ENCODE peak calls at places on chromosome 1, in eight cellular contexts. One of them, this sample, is unnamed.

GRCh38 chr1:233421293-233421692 is 93.8 kb downstream of the MAP3K21 start:
- DNase-seq in caudate nucleus: no peak
- DNase-seq in OCI-LY7: no peak
- DNase-seq in lower lobe of right lung: no peak
- DNase-seq in thyroid gland: no peak
- DNase-seq in cardiac muscle cell: no peak
- DNase-seq in neuronal stem cell: no peak
- DNase-seq in HepG2: no peak
- DNase-seq in this sample: no peak

GRCh38 chr1:159561513-159561912 is 25.7 kb upstream of the OR10J5 start:
- DNase-seq in HepG2: no peak
- DNase-seq in cardiac muscle cell: no peak
- DNase-seq in caudate nucleus: no peak
- DNase-seq in OCI-LY7: no peak
- DNase-seq in thyroid gland: no peak
- DNase-seq in neuronal stem cell: no peak
- DNase-seq in lower lobe of right lung: no peak
- DNase-seq in this sample: no peak

GRCh38 chr1:211610779-211611556 is 32.0 kb upstream of the SLC30A1 start:
- DNase-seq in thyroid gland: peak; percentile 51
- DNase-seq in lower lobe of right lung: no peak
- DNase-seq in caudate nucleus: no peak
- DNase-seq in cardiac muscle cell: peak; percentile 74
- DNase-seq in neuronal stem cell: no peak
- DNase-seq in OCI-LY7: no peak
- DNase-seq in HepG2: peak; percentile 69
- DNase-seq in this sample: no peak

GRCh38 chr1:221865808-221866207 is 123.9 kb upstream of the DUSP10 start:
- DNase-seq in OCI-LY7: no peak
- DNase-seq in thyroid gland: no peak
- DNase-seq in lower lobe of right lung: no peak
- DNase-seq in HepG2: no peak
- DNase-seq in caudate nucleus: no peak
- DNase-seq in neuronal stem cell: no peak
- DNase-seq in cardiac muscle cell: no peak
- DNase-seq in this sample: peak; percentile 29

GRCh38 chr1:231828182-231828920 is 201.8 kb downstream of the DISC1 start:
- DNase-seq in thyroid gland: peak; percentile 12
- DNase-seq in lower lobe of right lung: no peak
- DNase-seq in OCI-LY7: no peak
- DNase-seq in cardiac muscle cell: peak; percentile 98
- DNase-seq in HepG2: peak; percentile 95
- DNase-seq in caudate nucleus: no peak
- DNase-seq in neuronal stem cell: no peak
- DNase-seq in this sample: peak; percentile 70

GRCh38 chr1:62810420-62811274 is 26.7 kb downstream of the ATG4C start:
- DNase-seq in caudate nucleus: no peak
- DNase-seq in neuronal stem cell: no peak
- DNase-seq in thyroid gland: no peak
- DNase-seq in OCI-LY7: peak; percentile 55
- DNase-seq in HepG2: no peak
- DNase-seq in cardiac muscle cell: no peak
- DNase-seq in lower lobe of right lung: no peak
- DNase-seq in this sample: no peak

GRCh38 chr1:205450448-205450847 is 5.4 kb downstream of the BLACAT1 start:
- DNase-seq in caudate nucleus: no peak
- DNase-seq in thyroid gland: peak; percentile 36
- DNase-seq in lower lobe of right lung: no peak
- DNase-seq in neuronal stem cell: no peak
- DNase-seq in OCI-LY7: no peak
- DNase-seq in cardiac muscle cell: no peak
- DNase-seq in HepG2: peak; percentile 68
- DNase-seq in this sample: no peak

GRCh38 chr1:117708323-117709288 is 102.8 kb downstream of the TENT5C start:
- DNase-seq in thyroid gland: no peak
- DNase-seq in cardiac muscle cell: no peak
- DNase-seq in lower lobe of right lung: no peak
- DNase-seq in neuronal stem cell: no peak
- DNase-seq in HepG2: no peak
- DNase-seq in OCI-LY7: no peak
- DNase-seq in caudate nucleus: no peak
- DNase-seq in this sample: no peak

GRCh38 chr1:94672934-94673333 is 131.4 kb upstream of the F3 start:
- DNase-seq in lower lobe of right lung: no peak
- DNase-seq in cardiac muscle cell: no peak
- DNase-seq in OCI-LY7: no peak
- DNase-seq in thyroid gland: no peak
- DNase-seq in neuronal stem cell: no peak
- DNase-seq in HepG2: no peak
- DNase-seq in caudate nucleus: no peak
- DNase-seq in this sample: no peak

GRCh38 chr1:236685205-236685916 is 938 bp upstream of the ACTN2 start:
- DNase-seq in thyroid gland: no peak
- DNase-seq in OCI-LY7: no peak
- DNase-seq in lower lobe of right lung: no peak
- DNase-seq in caudate nucleus: no peak
- DNase-seq in cardiac muscle cell: no peak
- DNase-seq in neuronal stem cell: no peak
- DNase-seq in HepG2: no peak
- DNase-seq in this sample: no peak

GRCh38 chr1:181604482-181604881 is 121.2 kb downstream of the CACNA1E start:
- DNase-seq in caudate nucleus: peak; percentile 35
- DNase-seq in cardiac muscle cell: no peak
- DNase-seq in OCI-LY7: no peak
- DNase-seq in HepG2: no peak
- DNase-seq in lower lobe of right lung: no peak
- DNase-seq in thyroid gland: peak; percentile 46
- DNase-seq in neuronal stem cell: no peak
- DNase-seq in this sample: no peak

GRCh38 chr1:91278754-91279153 is 125.9 kb downstream of the HFM1 start:
- DNase-seq in neuronal stem cell: peak; percentile 15
- DNase-seq in lower lobe of right lung: no peak
- DNase-seq in cardiac muscle cell: peak; percentile 50
- DNase-seq in caudate nucleus: no peak
- DNase-seq in HepG2: peak; percentile 3
- DNase-seq in OCI-LY7: peak; percentile 4
- DNase-seq in thyroid gland: no peak
- DNase-seq in this sample: no peak

GRCh38 chr1:231188072-231188471 is 26.2 kb downstream of the TRIM67 start:
- DNase-seq in HepG2: no peak
- DNase-seq in lower lobe of right lung: no peak
- DNase-seq in caudate nucleus: peak; percentile 38
- DNase-seq in neuronal stem cell: no peak
- DNase-seq in thyroid gland: no peak
- DNase-seq in OCI-LY7: no peak
- DNase-seq in cardiac muscle cell: no peak
- DNase-seq in this sample: no peak

GRCh38 chr1:165683848-165684485 is 14.4 kb downstream of the ALDH9A1 start:
- DNase-seq in lower lobe of right lung: no peak
- DNase-seq in neuronal stem cell: no peak
- DNase-seq in HepG2: no peak
- DNase-seq in cardiac muscle cell: no peak
- DNase-seq in caudate nucleus: no peak
- DNase-seq in thyroid gland: no peak
- DNase-seq in OCI-LY7: no peak
- DNase-seq in this sample: no peak

GRCh38 chr1:29346573-29346972 is 110.3 kb downstream of the PTPRU start:
- DNase-seq in caudate nucleus: no peak
- DNase-seq in HepG2: no peak
- DNase-seq in neuronal stem cell: no peak
- DNase-seq in thyroid gland: no peak
- DNase-seq in lower lobe of right lung: no peak
- DNase-seq in cardiac muscle cell: no peak
- DNase-seq in OCI-LY7: no peak
- DNase-seq in this sample: no peak

GRCh38 chr1:51289676-51290488 is 40.5 kb downstream of the TTC39A start:
- DNase-seq in thyroid gland: no peak
- DNase-seq in HepG2: no peak
- DNase-seq in neuronal stem cell: no peak
- DNase-seq in lower lobe of right lung: no peak
- DNase-seq in caudate nucleus: no peak
- DNase-seq in cardiac muscle cell: no peak
- DNase-seq in OCI-LY7: no peak
- DNase-seq in this sample: no peak

GRCh38 chr1:64000021-64000420 is 203.4 kb upstream of the UBE2U start:
- DNase-seq in cardiac muscle cell: no peak
- DNase-seq in HepG2: no peak
- DNase-seq in caudate nucleus: no peak
- DNase-seq in OCI-LY7: no peak
- DNase-seq in neuronal stem cell: no peak
- DNase-seq in thyroid gland: no peak
- DNase-seq in lower lobe of right lung: no peak
- DNase-seq in this sample: no peak

GRCh38 chr1:7562729-7563605 is 208.1 kb upstream of the VAMP3 start:
- DNase-seq in neuronal stem cell: no peak
- DNase-seq in HepG2: no peak
- DNase-seq in lower lobe of right lung: no peak
- DNase-seq in OCI-LY7: no peak
- DNase-seq in thyroid gland: no peak
- DNase-seq in cardiac muscle cell: no peak
- DNase-seq in caudate nucleus: no peak
- DNase-seq in this sample: no peak

GRCh38 chr1:226708967-226709396 is 30.1 kb downstream of the ITPKB start:
- DNase-seq in cardiac muscle cell: no peak
- DNase-seq in OCI-LY7: no peak
- DNase-seq in thyroid gland: no peak
- DNase-seq in lower lobe of right lung: no peak
- DNase-seq in HepG2: no peak
- DNase-seq in neuronal stem cell: no peak
- DNase-seq in caudate nucleus: no peak
- DNase-seq in this sample: no peak

GRCh38 chr1:31361607-31362006 is 11.3 kb downstream of the FABP3 start:
- DNase-seq in caudate nucleus: no peak
- DNase-seq in cardiac muscle cell: no peak
- DNase-seq in HepG2: no peak
- DNase-seq in OCI-LY7: no peak
- DNase-seq in thyroid gland: no peak
- DNase-seq in lower lobe of right lung: no peak
- DNase-seq in neuronal stem cell: no peak
- DNase-seq in this sample: no peak

GRCh38 chr1:178124115-178124514 is 30.2 kb downstream of the RASAL2 start:
- DNase-seq in lower lobe of right lung: no peak
- DNase-seq in caudate nucleus: no peak
- DNase-seq in cardiac muscle cell: no peak
- DNase-seq in OCI-LY7: no peak
- DNase-seq in thyroid gland: no peak
- DNase-seq in neuronal stem cell: no peak
- DNase-seq in HepG2: no peak
- DNase-seq in this sample: no peak

GRCh38 chr1:20325407-20325737 is 34.7 kb downstream of the VWA5B1 start:
- DNase-seq in caudate nucleus: no peak
- DNase-seq in OCI-LY7: no peak
- DNase-seq in cardiac muscle cell: no peak
- DNase-seq in HepG2: no peak
- DNase-seq in neuronal stem cell: no peak
- DNase-seq in lower lobe of right lung: no peak
- DNase-seq in thyroid gland: no peak
- DNase-seq in this sample: no peak
- H3K27ac ChIP-seq in caudate nucleus: no peak overlapping the region
- H3K27ac ChIP-seq in OCI-LY7: no peak overlapping the region
- H3K27ac ChIP-seq in cardiac muscle cell: no peak overlapping the region
- H3K27ac ChIP-seq in HepG2: no peak overlapping the region
- H3K27ac ChIP-seq in neuronal stem cell: no peak overlapping the region
- H3K27ac ChIP-seq in lower lobe of right lung: peak overlapping the region; percentile 42
- H3K27ac ChIP-seq in thyroid gland: no peak overlapping the region
- H3K27ac ChIP-seq in this sample: no peak overlapping the region

DNA sequence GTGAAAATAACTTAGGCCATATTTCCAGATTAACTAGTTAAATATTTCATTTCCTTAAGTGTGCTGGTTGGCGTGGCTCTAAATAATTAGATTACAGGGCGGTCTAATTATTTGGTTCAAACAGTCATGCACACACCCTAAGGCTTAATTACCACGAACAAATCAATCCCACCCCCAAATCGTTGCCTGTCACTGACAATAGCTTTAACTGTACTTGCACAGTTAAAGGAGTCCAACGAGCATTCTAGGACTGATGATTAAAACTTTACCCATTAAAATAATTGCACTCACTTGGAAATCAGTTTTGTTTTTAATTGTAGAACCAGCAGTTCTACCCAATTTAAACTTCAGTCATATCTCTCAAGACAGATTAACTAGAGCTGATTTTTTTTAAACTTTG is 1.5 kb upstream of the POU2F1 start:
- DNase-seq in caudate nucleus: no peak
- DNase-seq in OCI-LY7: no peak
- DNase-seq in thyroid gland: no peak
- DNase-seq in neuronal stem cell: no peak
- DNase-seq in lower lobe of right lung: no peak
- DNase-seq in cardiac muscle cell: no peak
- DNase-seq in HepG2: no peak
- DNase-seq in this sample: no peak
- H3K27ac ChIP-seq in caudate nucleus: no peak overlapping the region
- H3K27ac ChIP-seq in OCI-LY7: peak overlapping the region; percentile 94
- H3K27ac ChIP-seq in thyroid gland: no peak overlapping the region
- H3K27ac ChIP-seq in neuronal stem cell: no peak overlapping the region
- H3K27ac ChIP-seq in lower lobe of right lung: peak overlapping the region; percentile 86
- H3K27ac ChIP-seq in cardiac muscle cell: peak overlapping the region; percentile 88
- H3K27ac ChIP-seq in HepG2: no peak overlapping the region
- H3K27ac ChIP-seq in this sample: peak overlapping the region; percentile 92

GRCh38 chr1:77614037-77614436 is 68.4 kb downstream of the ZZZ3 start:
- DNase-seq in cardiac muscle cell: no peak
- DNase-seq in thyroid gland: no peak
- DNase-seq in caudate nucleus: no peak
- DNase-seq in neuronal stem cell: no peak
- DNase-seq in lower lobe of right lung: no peak
- DNase-seq in OCI-LY7: no peak
- DNase-seq in HepG2: no peak
- DNase-seq in this sample: no peak
- H3K27ac ChIP-seq in cardiac muscle cell: no peak overlapping the region
- H3K27ac ChIP-seq in thyroid gland: no peak overlapping the region
- H3K27ac ChIP-seq in caudate nucleus: no peak overlapping the region
- H3K27ac ChIP-seq in neuronal stem cell: no peak overlapping the region
- H3K27ac ChIP-seq in lower lobe of right lung: no peak overlapping the region
- H3K27ac ChIP-seq in OCI-LY7: no peak overlapping the region
- H3K27ac ChIP-seq in HepG2: no peak overlapping the region
- H3K27ac ChIP-seq in this sample: no peak overlapping the region

DNA sequence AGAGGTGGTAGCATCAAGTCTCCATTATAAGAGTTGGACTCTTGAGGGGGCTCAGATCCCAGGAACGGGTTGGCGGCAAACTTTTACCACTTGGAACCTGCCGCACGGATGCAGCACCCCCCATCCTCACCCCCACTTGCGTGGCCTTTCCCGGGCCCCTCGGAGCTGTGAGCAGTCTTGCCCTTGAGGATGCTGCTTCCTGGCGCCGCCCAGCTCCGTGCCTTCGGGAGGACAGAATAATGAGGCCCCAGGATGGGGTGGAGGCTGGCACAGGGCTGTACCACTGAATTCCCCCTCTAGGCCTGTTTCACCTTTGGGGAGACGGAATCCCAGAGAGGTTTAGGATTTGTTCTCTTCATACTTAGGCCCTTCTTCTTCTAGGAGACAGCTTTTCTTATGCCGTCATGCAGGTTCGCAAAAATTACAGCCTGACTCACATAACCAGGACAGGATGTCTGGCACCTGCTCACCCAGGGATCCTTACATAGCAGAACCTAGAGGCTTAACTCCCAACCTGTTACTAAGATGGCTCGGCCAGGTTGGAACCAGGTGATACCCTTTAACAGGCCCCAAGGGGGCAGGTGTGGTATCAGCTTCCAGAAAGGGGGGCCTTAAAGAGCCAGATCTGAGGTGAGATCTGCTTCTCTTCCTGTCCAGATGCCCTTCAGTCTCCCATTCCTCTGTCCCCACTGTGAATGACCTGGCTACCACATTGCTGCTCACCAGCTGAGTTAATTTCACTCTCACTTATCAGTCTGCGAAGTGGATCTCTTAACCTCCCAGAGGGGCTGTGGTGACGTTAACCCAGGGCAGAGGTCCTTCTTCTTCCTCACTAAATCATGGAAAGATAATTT is 1.5 kb downstream of the TRNP1 start:
- DNase-seq in neuronal stem cell: no peak
- DNase-seq in caudate nucleus: peak; percentile 40
- DNase-seq in thyroid gland: no peak
- DNase-seq in lower lobe of right lung: no peak
- DNase-seq in HepG2: no peak
- DNase-seq in OCI-LY7: peak; percentile 9
- DNase-seq in cardiac muscle cell: no peak
- DNase-seq in this sample: no peak
- H3K27ac ChIP-seq in neuronal stem cell: no peak overlapping the region
- H3K27ac ChIP-seq in caudate nucleus: no peak overlapping the region
- H3K27ac ChIP-seq in thyroid gland: no peak overlapping the region
- H3K27ac ChIP-seq in lower lobe of right lung: peak overlapping the region; percentile 28
- H3K27ac ChIP-seq in HepG2: peak overlapping the region; percentile 60
- H3K27ac ChIP-seq in OCI-LY7: no peak overlapping the region
- H3K27ac ChIP-seq in cardiac muscle cell: no peak overlapping the region
- H3K27ac ChIP-seq in this sample: peak overlapping the region; percentile 95